ENCODE peak calls at places on chromosomes 11 and 22, in seven cellular contexts. A is HCT116, O is uterus, Q is endothelial cell of umbilical vein, T is right lobe of liver, R is stomach, Z is suprapubic skin. X is an unnamed sample.

GRCh38 chr11:22734628-22735345 is 68.4 kb downstream of the GAS2 start:
- DNase-seq in A (no peak), O (no peak), Q (no peak), T (no peak), R (no peak), Z (no peak), X (no peak)

GRCh38 chr11:93089474-93090102 is 108.2 kb downstream of the SLC36A4 start:
- DNase-seq in A (peak; percentile 52), O (no peak), Q (peak; percentile 50), T (no peak), R (no peak), Z (no peak), X (no peak)

GRCh38 chr22:29907753-29908515 is 25.0 kb downstream of the MTMR3 start:
- DNase-seq in A (peak; percentile 93), O (peak; percentile 74), Q (peak; percentile 97), T (peak; percentile 60), R (peak; percentile 92), Z (no peak), X (no peak)

GRCh38 chr22:33952776-33953175 is 32.5 kb upstream of the LARGE1 start:
- DNase-seq in A (no peak), O (no peak), Q (no peak), T (no peak), R (no peak), Z (no peak), X (no peak)

GRCh38 chr11:86035164-86035563 is 33.7 kb downstream of the PICALM start:
- DNase-seq in A (no peak), O (no peak), Q (no peak), T (no peak), R (no peak), Z (no peak), X (no peak)

GRCh38 chr22:31945971-31946680 is 1.8 kb downstream of the YWHAH start:
- DNase-seq in A (no peak), O (no peak), Q (peak; percentile 27), T (no peak), R (no peak), Z (no peak), X (no peak)

GRCh38 chr11:68036717-68037239 is 2.0 kb upstream of the TCIRG1 start:
- DNase-seq in A (no peak), O (no peak), Q (no peak), T (peak; percentile 73), R (peak; percentile 79), Z (no peak), X (no peak)

GRCh38 chr11:132427611-132428010 is 1057.2 kb downstream of the NTM start:
- DNase-seq in A (no peak), O (no peak), Q (no peak), T (no peak), R (no peak), Z (no peak), X (no peak)

GRCh38 chr11:120566176-120566575 is 54.6 kb downstream of the GRIK4 start:
- DNase-seq in A (peak; percentile 65), O (no peak), Q (peak; percentile 77), T (no peak), R (no peak), Z (no peak), X (no peak)

GRCh38 chr11:7892059-7892699 is 38.9 kb downstream of the OR10A6 start:
- DNase-seq in A (no peak), O (no peak), Q (peak; percentile 11), T (no peak), R (no peak), Z (no peak), X (no peak)

GRCh38 chr11:110584150-110584549 is 128.1 kb downstream of the ARHGAP20 start:
- DNase-seq in A (no peak), O (no peak), Q (no peak), T (no peak), R (no peak), Z (no peak), X (no peak)

GRCh38 chr11:7490054-7490453 is 4.7 kb downstream of the OLFML1 start:
- DNase-seq in A (no peak), O (peak; percentile 51), Q (no peak), T (no peak), R (no peak), Z (no peak), X (no peak)

GRCh38 chr11:126884192-126884973 is 116.2 kb downstream of the KIRREL3 start:
- DNase-seq in A (no peak), O (no peak), Q (no peak), T (no peak), R (no peak), Z (no peak), X (no peak)

GRCh38 chr22:41411021-41411851 is 29.5 kb downstream of the TEF start:
- DNase-seq in A (no peak), O (peak; percentile 70), Q (no peak), T (no peak), R (no peak), Z (no peak), X (no peak)
- H3K27ac ChIP-seq in A (peak overlapping the region; percentile 8), O (peak overlapping the region; percentile 98), Q (no peak overlapping the region), T (peak overlapping the region; percentile 98), R (peak overlapping the region; percentile 99), Z (peak overlapping the region; percentile 97), X (peak overlapping the region; percentile 100)

GRCh38 chr22:35467788-35468187 is 67.8 kb downstream of the MCM5 start:
- DNase-seq in A (no peak), O (peak; percentile 80), Q (peak; percentile 90), T (peak; percentile 49), R (peak; percentile 85), Z (peak; percentile 85), X (no peak)
- TF ChIP-seq POLR2A in A (no peak), O (no peak), Q (no peak), T (no peak), R (no peak), Z (no peak), X (no peak)

GRCh38 chr11:61378713-61379313 is 13.6 kb upstream of the TMEM216 start:
- DNase-seq in A (no peak), O (peak; percentile 80), Q (no peak), T (no peak), R (no peak), Z (peak; percentile 66), X (no peak)
- H3K27ac ChIP-seq in A (no peak overlapping the region), O (peak overlapping the region; percentile 77), Q (no peak overlapping the region), T (no peak overlapping the region), R (peak overlapping the region; percentile 43), Z (peak overlapping the region; percentile 62), X (peak overlapping the region; percentile 79)

DNA sequence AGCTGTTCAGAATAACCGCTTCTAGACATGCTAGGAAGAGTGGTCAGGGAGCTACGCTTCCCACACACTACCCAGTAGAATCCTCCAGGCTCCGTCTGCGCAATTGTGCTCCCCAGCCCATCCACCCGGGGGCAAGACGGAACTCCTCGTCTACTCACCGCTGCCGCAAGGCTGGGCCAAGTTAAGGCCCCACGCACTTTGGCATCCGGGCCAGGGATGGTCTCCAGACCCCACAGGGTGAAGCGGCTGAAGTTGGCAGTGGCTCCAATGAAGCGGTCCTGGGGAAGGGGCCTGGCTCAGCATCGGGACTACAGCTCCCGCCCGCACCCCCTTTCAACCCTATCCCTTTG is 736 bp downstream of the RNASEH2C start:
- DNase-seq in A (no peak), O (peak; percentile 36), Q (peak; percentile 46), T (no peak), R (no peak), Z (no peak), X (no peak)
- TF ChIP-seq POLR2A in A (no peak), O (no peak), Q (peak; percentile 3), T (no peak), R (no peak), Z (no peak), X (no peak)

GRCh38 chr22:37844904-37845334 is 785 bp upstream of the ANKRD54 start:
- DNase-seq in A (no peak), O (no peak), Q (no peak), T (no peak), R (no peak), Z (no peak), X (no peak)
- H3K27ac ChIP-seq in A (peak overlapping the region; percentile 97), O (peak overlapping the region; percentile 66), Q (no peak overlapping the region), T (peak overlapping the region; percentile 32), R (peak overlapping the region; percentile 88), Z (peak overlapping the region; percentile 91), X (peak overlapping the region; percentile 82)

GRCh38 chr11:66510990-66511339 is 530 bp downstream of the BBS1 start:
- DNase-seq in A (no peak), O (no peak), Q (no peak), T (no peak), R (no peak), Z (no peak), X (no peak)

GRCh38 chr11:66509131-66509561 is 1.3 kb upstream of the BBS1 start:
- DNase-seq in A (no peak), O (no peak), Q (no peak), T (no peak), R (no peak), Z (no peak), X (no peak)

GRCh38 chr11:66505276-66505816 is 5.1 kb upstream of the BBS1 start:
- DNase-seq in A (no peak), O (no peak), Q (no peak), T (no peak), R (no peak), Z (no peak), X (no peak)

GRCh38 chr11:66510271-66510989 is at the start of gene BBS1:
- DNase-seq in A (peak; percentile 52), O (peak; percentile 83), Q (peak; percentile 84), T (peak; percentile 87), R (peak; percentile 90), Z (peak; percentile 95), X (peak; percentile 13)
- TF ChIP-seq POLR2A in A (peak; percentile 65), O (peak; percentile 42), Q (peak; percentile 82), T (no peak), R (no peak), Z (no peak), X (no peak)

GRCh38 chr11:15216678-15217077 is 102.0 kb downstream of the INSC start:
- DNase-seq in A (peak; percentile 7), O (no peak), Q (no peak), T (no peak), R (no peak), Z (no peak), X (no peak)
- H3K27ac ChIP-seq in A (no peak overlapping the region), O (no peak overlapping the region), Q (no peak overlapping the region), T (no peak overlapping the region), R (no peak overlapping the region), Z (no peak overlapping the region), X (no peak overlapping the region)

GRCh38 chr11:12144306-12145174 is 34.1 kb downstream of the MICAL2 start:
- DNase-seq in A (no peak), O (peak; percentile 57), Q (no peak), T (no peak), R (peak; percentile 17), Z (no peak), X (no peak)
- TF ChIP-seq POLR2A in A (no peak), O (no peak), Q (no peak), T (no peak), R (no peak), Z (no peak), X (no peak)